ENCODE peak calls at places on chromosomes 4 and X, in ten cellular contexts. X, J, W, P, Q, L, K, F, S and T are unnamed samples.
A peak's percentile ranks its signal among the peaks of the same experiment; 100 is the strongest.

GRCh38 chr4:186132577-186133277 is 28.2 kb downstream of the FAM149A start:
- DNase-seq in X (peak; percentile 60), J (no peak), W (no peak), P (peak; percentile 22), Q (peak; percentile 41), L (no peak), K (peak; percentile 31), F (no peak), S (no peak), T (no peak)

GRCh38 chr4:153931804-153932203 is 142.9 kb upstream of the SFRP2 start:
- DNase-seq in X (no peak), J (no peak), W (no peak), P (no peak), Q (no peak), L (no peak), K (no peak), F (no peak), S (no peak), T (no peak)

GRCh38 chr4:130125468-130125867 is 1029.5 kb downstream of the C4orf33 start:
- DNase-seq in X (no peak), J (no peak), W (no peak), P (no peak), Q (no peak), L (no peak), K (no peak), F (no peak), S (no peak), T (no peak)

GRCh38 chr4:156635046-156635445 is 336.6 kb downstream of the PDGFC start:
- DNase-seq in X (no peak), J (no peak), W (no peak), P (no peak), Q (no peak), L (no peak), K (no peak), F (no peak), S (no peak), T (no peak)

GRCh38 chrX:46953597-46953996 is 41.4 kb downstream of the JADE3 start:
- DNase-seq in X (peak; percentile 60), J (no peak), W (no peak), P (no peak), Q (no peak), L (no peak), K (no peak), F (peak; percentile 29), S (no peak), T (no peak)

GRCh38 chr4:185099024-185099682 is 43.9 kb upstream of the SLC25A4 start:
- DNase-seq in X (peak; percentile 56), J (no peak), W (no peak), P (no peak), Q (no peak), L (no peak), K (no peak), F (no peak), S (no peak), T (no peak)

GRCh38 chrX:106897259-106897658 is 5.9 kb downstream of the RIPPLY1 start:
- DNase-seq in X (peak; percentile 38), J (no peak), W (no peak), P (no peak), Q (no peak), L (no peak), K (peak; percentile 18), F (no peak), S (no peak), T (no peak)

GRCh38 chrX:34879361-34879760 is 63.2 kb upstream of the FAM47B start:
- DNase-seq in X (no peak), J (no peak), W (no peak), P (no peak), Q (no peak), L (no peak), K (no peak), F (no peak), S (no peak), T (no peak)

GRCh38 chr4:169246957-169247396 is 23.8 kb downstream of the SH3RF1 start:
- DNase-seq in X (no peak), J (no peak), W (no peak), P (no peak), Q (no peak), L (no peak), K (no peak), F (no peak), S (no peak), T (no peak)

GRCh38 chrX:40394302-40394701 is 186.5 kb upstream of the ATP6AP2 start:
- DNase-seq in X (no peak), J (no peak), W (no peak), P (no peak), Q (no peak), L (no peak), K (no peak), F (no peak), S (no peak), T (no peak)

GRCh38 chrX:16664626-16665025 is 14.7 kb downstream of the S100G start:
- DNase-seq in X (no peak), J (no peak), W (no peak), P (no peak), Q (no peak), L (no peak), K (no peak), F (no peak), S (no peak), T (no peak)

GRCh38 chr4:7712021-7712420 is 227.6 kb downstream of the AFAP1 start:
- DNase-seq in X (no peak), J (no peak), W (no peak), P (no peak), Q (no peak), L (no peak), K (no peak), F (no peak), S (no peak), T (no peak)

DNA sequence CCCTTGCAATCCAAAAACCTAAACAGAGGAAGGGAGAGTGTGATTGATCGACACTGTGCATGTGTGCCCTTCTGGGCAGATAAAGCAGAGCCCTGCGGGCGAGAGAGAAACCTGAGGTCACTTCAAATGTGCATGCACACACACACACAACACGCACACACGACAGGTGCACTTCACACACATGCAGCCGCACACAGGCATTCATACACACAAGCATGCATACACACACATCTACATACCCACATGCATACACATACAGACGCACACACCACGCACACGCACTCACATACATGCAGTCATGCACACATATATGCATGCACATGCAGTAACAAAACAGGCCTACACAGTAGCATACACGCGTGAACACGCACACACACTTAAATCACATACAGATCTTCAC is 67.2 kb downstream of the CRMP1 start:
- DNase-seq in X (no peak), J (no peak), W (no peak), P (no peak), Q (no peak), L (no peak), K (no peak), F (no peak), S (no peak), T (no peak)
- TF ChIP-seq CTCF in X (no peak), J (no peak), W (no peak), P (no peak), Q (no peak), L (no peak), K (no peak), F (no peak), S (no peak), T (no peak)

DNA sequence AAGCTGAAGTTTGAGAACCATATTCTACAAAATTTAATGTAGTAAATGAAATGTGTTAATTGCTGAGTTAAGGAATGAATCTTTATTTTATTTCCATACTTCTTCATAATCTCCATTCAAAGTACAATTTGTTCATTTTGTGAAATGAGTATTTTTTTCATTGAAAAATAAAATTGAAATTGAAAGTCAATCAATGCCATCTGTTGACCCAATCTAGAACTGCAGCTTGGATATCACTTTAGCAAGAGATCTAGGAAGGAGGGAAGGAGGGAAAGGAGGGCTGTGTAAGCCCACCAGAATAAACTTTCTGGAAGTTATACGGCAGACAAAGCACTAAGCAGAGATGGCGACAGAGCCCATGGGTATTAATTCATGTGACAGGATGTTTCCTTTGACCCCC is 128.4 kb downstream of the ZMAT1 start:
- DNase-seq in X (peak; percentile 16), J (no peak), W (no peak), P (no peak), Q (no peak), L (no peak), K (peak; percentile 7), F (no peak), S (peak; percentile 18), T (no peak)
- TF ChIP-seq CTCF in X (peak; percentile 37), J (no peak), W (no peak), P (peak; percentile 63), Q (no peak), L (peak; percentile 36), K (peak; percentile 54), F (peak; percentile 22), S (peak; percentile 45), T (no peak)

GRCh38 chrX:103233263-103233662 is 18.4 kb downstream of the BEX4 start:
- DNase-seq in X (no peak), J (no peak), W (no peak), P (no peak), Q (no peak), L (no peak), K (no peak), F (no peak), S (no peak), T (no peak)

GRCh38 chrX:103236296-103236695 is 18.7 kb downstream of the TCEAL8 start:
- DNase-seq in X (no peak), J (no peak), W (no peak), P (no peak), Q (no peak), L (no peak), K (no peak), F (no peak), S (no peak), T (no peak)

GRCh38 chrX:103240155-103240554 is 14.8 kb downstream of the TCEAL8 start:
- DNase-seq in X (no peak), J (no peak), W (no peak), P (no peak), Q (no peak), L (no peak), K (no peak), F (no peak), S (no peak), T (no peak)

DNA sequence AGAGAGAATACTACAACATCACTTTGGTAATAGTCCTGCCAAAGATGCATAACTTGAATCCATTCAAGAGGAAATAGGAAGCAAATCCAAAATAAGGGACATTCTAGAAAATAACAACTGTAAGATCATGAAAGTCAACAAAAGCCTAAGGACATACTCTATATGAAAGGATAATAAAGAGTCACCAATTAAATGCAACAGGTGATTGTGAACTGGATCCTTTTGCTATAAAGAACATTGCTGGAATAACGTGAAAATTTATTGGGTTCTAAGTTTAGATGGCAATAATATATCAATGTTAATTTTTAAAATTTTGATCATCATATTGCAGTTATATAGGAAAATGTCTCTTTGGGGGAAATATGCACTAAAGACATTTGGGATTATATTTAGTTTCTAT is 20.0 kb downstream of the BEX4 start:
- DNase-seq in X (no peak), J (no peak), W (no peak), P (no peak), Q (no peak), L (no peak), K (no peak), F (no peak), S (no peak), T (no peak)
- TF ChIP-seq CTCF in X (no peak), J (no peak), W (no peak), P (no peak), Q (no peak), L (no peak), K (no peak), F (no peak), S (no peak), T (no peak)

GRCh38 chr4:86935833-86936721 is 1.3 kb downstream of the AFF1 start:
- DNase-seq in X (peak; percentile 75), J (no peak), W (peak; percentile 67), P (peak; percentile 88), Q (peak; percentile 57), L (peak; percentile 90), K (peak; percentile 75), F (peak; percentile 74), S (peak; percentile 63), T (peak; percentile 70)
- TF ChIP-seq CTCF in X (no peak), J (no peak), W (no peak), P (peak; percentile 52), Q (no peak), L (no peak), K (no peak), F (no peak), S (no peak), T (no peak)